ENCODE peak calls at places on chromosomes 4 and X, in nine cellular contexts. J is K562; F is upper lobe of right lung; S is left lung; B is CD8-positive, alpha-beta T cell; A is right lobe of liver; W is upper lobe of left lung; L is psoas muscle; H is heart left ventricle. R is an unnamed sample.

GRCh38 chrX:20499763-20500162 is 233.1 kb upstream of the RPS6KA3 start:
- ATAC-seq in J (no peak), F (no peak), S (no peak), B (no peak), A (no peak), W (no peak), L (no peak), H (no peak), R (no peak)

GRCh38 chr4:124167602-124168001 is 544.9 kb downstream of the ANKRD50 start:
- ATAC-seq in J (no peak), F (no peak), S (no peak), B (no peak), A (no peak), W (no peak), L (no peak), H (no peak), R (no peak)

GRCh38 chr4:98663226-98664006 is 5.0 kb upstream of the TSPAN5 start:
- ATAC-seq in J (peak; percentile 25), F (no peak), S (no peak), B (peak; percentile 68), A (peak; percentile 59), W (peak; percentile 43), L (no peak), H (no peak), R (no peak)

GRCh38 chrX:10755477-10756334 is 135.3 kb upstream of the MID1 start:
- ATAC-seq in J (no peak), F (peak; percentile 45), S (peak; percentile 63), B (no peak), A (no peak), W (peak; percentile 82), L (no peak), H (peak; percentile 54), R (peak; percentile 72)

GRCh38 chrX:106177106-106177981 is 9.2 kb downstream of the PWWP3B start:
- ATAC-seq in J (no peak), F (no peak), S (peak; percentile 57), B (no peak), A (peak; percentile 66), W (no peak), L (peak; percentile 92), H (peak; percentile 93), R (no peak)

GRCh38 chrX:153953892-153954617 is 9.6 kb upstream of the RENBP start:
- ATAC-seq in J (no peak), F (no peak), S (no peak), B (no peak), A (peak; percentile 4), W (no peak), L (no peak), H (no peak), R (no peak)

GRCh38 chr4:137531951-137532868 is at the start of gene PCDH18:
- ATAC-seq in J (no peak), F (peak; percentile 91), S (peak; percentile 92), B (no peak), A (peak; percentile 50), W (peak; percentile 94), L (peak; percentile 53), H (peak; percentile 93), R (peak; percentile 96)

GRCh38 chr4:103207673-103208072 is 9.5 kb upstream of the CENPE start:
- ATAC-seq in J (peak; percentile 93), F (no peak), S (no peak), B (no peak), A (peak; percentile 72), W (no peak), L (no peak), H (no peak), R (no peak)

GRCh38 chr4:122658377-122658776 is 37.5 kb upstream of the IL21 start:
- ATAC-seq in J (no peak), F (no peak), S (no peak), B (no peak), A (no peak), W (no peak), L (no peak), H (no peak), R (no peak)

GRCh38 chr4:72457158-72457557 is 111.9 kb downstream of the ADAMTS3 start:
- ATAC-seq in J (no peak), F (no peak), S (no peak), B (no peak), A (no peak), W (no peak), L (no peak), H (no peak), R (no peak)

GRCh38 chrX:119694601-119695534 is 1.9 kb upstream of the SEPTIN6 start:
- ATAC-seq in J (no peak), F (no peak), S (no peak), B (no peak), A (no peak), W (no peak), L (no peak), H (no peak), R (no peak)

GRCh38 chr4:54100607-54101189 is 735 bp downstream of the GSX2 start:
- ATAC-seq in J (no peak), F (no peak), S (no peak), B (peak; percentile 64), A (peak; percentile 10), W (peak; percentile 23), L (peak; percentile 17), H (no peak), R (peak; percentile 23)

GRCh38 chr4:25845841-25846653 is 16.7 kb downstream of the SEL1L3 start:
- ATAC-seq in J (no peak), F (no peak), S (no peak), B (no peak), A (no peak), W (no peak), L (no peak), H (no peak), R (no peak)

GRCh38 chr4:91973479-91974153 is 330.1 kb upstream of the GRID2 start:
- ATAC-seq in J (no peak), F (no peak), S (no peak), B (no peak), A (no peak), W (no peak), L (no peak), H (no peak), R (no peak)
- TF ChIP-seq CTCF in J (no peak), F (no peak), S (no peak), B (no peak), A (no peak), W (no peak), L (no peak), H (no peak), R (no peak)

DNA sequence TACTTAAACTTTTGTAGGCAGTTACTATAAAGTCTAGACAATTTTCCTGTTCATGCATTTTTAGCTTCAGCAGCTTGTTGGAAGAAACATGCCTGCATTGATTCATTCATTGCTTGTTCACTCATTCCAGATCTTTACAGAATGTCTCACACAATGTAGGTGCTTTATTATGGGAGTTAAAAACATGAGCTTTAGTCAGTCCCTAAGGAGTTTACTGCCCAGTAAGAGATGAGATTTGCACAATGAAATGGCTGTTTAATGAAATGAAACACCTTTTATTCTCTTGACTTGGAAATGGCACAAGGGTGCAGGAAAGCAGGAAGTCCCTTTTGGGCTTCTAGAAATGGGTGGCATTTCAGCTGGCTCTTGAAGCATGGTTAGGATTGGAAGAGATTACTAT is 2.9 kb downstream of the NOCT start:
- ATAC-seq in J (no peak), F (no peak), S (no peak), B (no peak), A (no peak), W (no peak), L (no peak), H (no peak), R (no peak)
- H3K4me1 ChIP-seq in J (peaks cover 15% of the 10 kb centered on the region), F (peaks cover 17% of the 10 kb centered on the region), S (peaks cover 11% of the 10 kb centered on the region), B (peaks cover 7% of the 10 kb centered on the region), A (peaks cover 13% of the 10 kb centered on the region), W (peaks cover 23% of the 10 kb centered on the region), L (peaks cover 34% of the 10 kb centered on the region), H (peaks cover 70% of the 10 kb centered on the region), R (peaks cover 7% of the 10 kb centered on the region)

DNA sequence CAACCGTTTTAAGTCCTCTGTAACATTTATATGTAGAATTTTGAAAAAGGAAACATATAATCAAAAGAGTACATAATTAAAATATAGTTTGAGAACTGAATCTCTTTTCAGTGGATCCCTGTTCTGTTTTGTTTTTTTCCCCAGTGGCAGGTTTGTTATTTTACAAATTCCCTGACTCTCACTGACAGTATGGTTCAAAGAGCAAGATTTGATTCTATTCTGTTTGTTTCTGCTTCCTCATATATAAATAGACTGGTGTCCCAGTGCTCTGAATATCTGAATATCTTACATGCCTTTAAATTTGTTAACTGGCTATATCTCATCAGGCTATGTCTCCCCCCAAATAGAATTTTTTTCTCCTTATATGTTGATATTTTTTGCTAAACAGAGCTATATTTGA is 16.6 kb downstream of the SULT1E1 start:
- ATAC-seq in J (no peak), F (no peak), S (no peak), B (no peak), A (peak; percentile 77), W (no peak), L (no peak), H (no peak), R (no peak)
- H3K36me3 ChIP-seq in J (no peaks in the 10 kb centered on the region), F (no peaks in the 10 kb centered on the region), S (no peaks in the 10 kb centered on the region), B (no peaks in the 10 kb centered on the region), A (no peaks in the 10 kb centered on the region), W (no peaks in the 10 kb centered on the region), L (no peaks in the 10 kb centered on the region), H (no peaks in the 10 kb centered on the region), R (no peaks in the 10 kb centered on the region)

GRCh38 chrX:112874614-112875013 is 34.0 kb upstream of the AMOT start:
- ATAC-seq in J (no peak), F (no peak), S (no peak), B (no peak), A (no peak), W (no peak), L (no peak), H (no peak), R (no peak)

GRCh38 chrX:112877771-112878173 is 37.1 kb upstream of the AMOT start:
- ATAC-seq in J (no peak), F (no peak), S (no peak), B (no peak), A (no peak), W (no peak), L (no peak), H (no peak), R (no peak)

GRCh38 chrX:112868586-112868985 is 28.0 kb upstream of the AMOT start:
- ATAC-seq in J (no peak), F (no peak), S (no peak), B (no peak), A (no peak), W (no peak), L (no peak), H (no peak), R (no peak)

DNA sequence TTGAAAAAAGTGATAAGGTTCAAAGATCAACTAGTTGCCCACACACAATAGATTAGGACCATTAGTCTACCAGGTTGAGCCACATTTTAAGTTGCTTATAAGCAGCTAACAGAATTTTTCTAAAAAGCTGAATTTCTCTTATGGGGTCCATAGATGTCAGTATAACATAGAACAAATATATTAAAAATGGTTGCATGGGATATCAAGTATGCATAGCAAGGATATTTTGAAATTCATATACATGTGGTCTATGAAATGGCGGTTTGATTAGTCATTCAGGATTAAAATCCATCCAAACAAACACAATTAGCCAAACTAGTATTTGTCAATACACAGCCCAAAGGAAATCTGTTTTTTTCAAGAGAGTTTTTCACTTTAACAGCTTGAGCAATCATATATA is 33.5 kb upstream of the AMOT start:
- ATAC-seq in J (no peak), F (no peak), S (no peak), B (no peak), A (no peak), W (no peak), L (no peak), H (no peak), R (no peak)
- TF ChIP-seq CTCF in J (no peak), F (no peak), S (no peak), B (no peak), A (no peak), W (no peak), L (peak; percentile 12), H (no peak), R (no peak)